ENCODE peak calls at places on chromosomes 7 and 10, in ten cellular contexts. F is IMR-90, P is upper lobe of left lung, A is sigmoid colon, M is body of pancreas, H is lower leg skin, E is tibial nerve, J is A549, G is NB4, O is GM12878. B is an unnamed sample.
A peak's percentile ranks its signal among the peaks of the same experiment; 100 is the strongest.

GRCh38 chr10:96998329-96998888 is 166.3 kb downstream of the LCOR start:
- DNase-seq in O (no peak), E (no peak), F (peak; percentile 87), H (no peak), J (no peak), G (no peak), M (no peak), A (no peak), P (no peak), B (no peak)

GRCh38 chr10:73379064-73379748 is 20.5 kb upstream of the CFAP70 start:
- DNase-seq in J (no peak), O (no peak), G (no peak), H (no peak), F (no peak), M (no peak), A (no peak), P (no peak), E (no peak), B (no peak)

GRCh38 chr10:50512214-50512595 is 111.6 kb downstream of the SGMS1 start:
- DNase-seq in A (no peak), G (no peak), P (no peak), O (no peak), J (no peak), E (no peak), F (peak; percentile 55), M (no peak), H (no peak), B (no peak)

GRCh38 chr10:82660983-82661382 is 786.0 kb downstream of the NRG3 start:
- DNase-seq in F (no peak), H (no peak), M (no peak), G (no peak), E (no peak), A (no peak), P (no peak), O (no peak), J (no peak), B (no peak)

GRCh38 chr10:82288461-82288881 is 413.5 kb downstream of the NRG3 start:
- DNase-seq in J (no peak), G (no peak), P (no peak), F (no peak), M (no peak), H (no peak), E (no peak), A (no peak), O (no peak), B (no peak)

GRCh38 chr7:118664498-118664897 is 440.0 kb downstream of the ANKRD7 start:
- DNase-seq in G (no peak), F (no peak), A (no peak), M (no peak), E (no peak), J (no peak), H (no peak), O (no peak), P (no peak), B (no peak)

GRCh38 chr7:114777288-114777687 is 144.6 kb upstream of the MDFIC start:
- DNase-seq in P (no peak), O (no peak), A (no peak), H (no peak), F (no peak), M (no peak), G (no peak), E (no peak), J (no peak), B (no peak)

GRCh38 chr7:12765431-12766100 is 78.1 kb downstream of the ARL4A start:
- DNase-seq in A (no peak), O (no peak), J (no peak), E (no peak), H (no peak), P (no peak), G (no peak), M (no peak), F (peak; percentile 57), B (no peak)

GRCh38 chr10:26890956-26891355 is 30.2 kb upstream of the ABI1 start:
- DNase-seq in J (no peak), A (no peak), M (peak; percentile 23), F (peak; percentile 66), O (no peak), H (no peak), E (no peak), P (no peak), G (peak; percentile 62), B (no peak)

GRCh38 chr7:29288534-29289091 is 94.0 kb downstream of the CHN2 start:
- DNase-seq in A (no peak), E (no peak), O (no peak), H (no peak), M (no peak), P (no peak), J (no peak), F (no peak), G (no peak), B (no peak)

GRCh38 chr7:82441916-82442478 is 1.6 kb downstream of the CACNA2D1 start:
- DNase-seq in G (no peak), A (no peak), E (no peak), M (no peak), O (no peak), H (no peak), P (no peak), F (peak; percentile 41), J (no peak), B (no peak)

GRCh38 chr10:50648935-50649227 is 25.1 kb upstream of the SGMS1 start:
- DNase-seq in J (no peak), M (no peak), F (no peak), P (no peak), A (no peak), H (no peak), E (no peak), G (no peak), O (no peak), B (no peak)

GRCh38 chr7:35617076-35617475 is 77.9 kb downstream of the HERPUD2 start:
- DNase-seq in E (no peak), A (no peak), P (no peak), F (peak; percentile 56), G (no peak), O (no peak), J (no peak), M (no peak), H (no peak), B (no peak)

GRCh38 chr7:22831602-22832001 is 9.0 kb upstream of the TOMM7 start:
- DNase-seq in H (no peak), P (no peak), M (peak; percentile 61), E (no peak), F (no peak), G (no peak), A (no peak), O (no peak), J (no peak), B (no peak)

GRCh38 chr10:16777473-16778370 is 39.5 kb downstream of the RSU1 start:
- DNase-seq in H (no peak), A (no peak), J (peak; percentile 53), O (no peak), P (no peak), M (no peak), E (no peak), G (peak; percentile 52), F (peak; percentile 63), B (no peak)

GRCh38 chr10:69281507-69282413 is 3.5 kb downstream of the HK1 start:
- DNase-seq in H (no peak), M (no peak), O (no peak), G (no peak), A (no peak), P (no peak), J (no peak), F (no peak), E (no peak), B (no peak)

GRCh38 chr10:88281592-88282268 is 301.4 kb downstream of the RNLS start:
- DNase-seq in G (peak; percentile 40), H (no peak), E (no peak), J (no peak), M (no peak), P (no peak), A (no peak), F (peak; percentile 81), O (no peak), B (no peak)

GRCh38 chr7:75565129-75565528 is 73.0 kb downstream of the SPDYE5 start:
- DNase-seq in H (no peak), G (no peak), A (no peak), P (no peak), J (no peak), M (no peak), E (no peak), F (peak; percentile 93), O (no peak), B (no peak)
- TF ChIP-seq POLR2A in H (no peak), G (no peak), A (no peak), P (no peak), J (no peak), M (no peak), E (no peak), F (no peak), O (no peak), B (peak; percentile 14)

DNA sequence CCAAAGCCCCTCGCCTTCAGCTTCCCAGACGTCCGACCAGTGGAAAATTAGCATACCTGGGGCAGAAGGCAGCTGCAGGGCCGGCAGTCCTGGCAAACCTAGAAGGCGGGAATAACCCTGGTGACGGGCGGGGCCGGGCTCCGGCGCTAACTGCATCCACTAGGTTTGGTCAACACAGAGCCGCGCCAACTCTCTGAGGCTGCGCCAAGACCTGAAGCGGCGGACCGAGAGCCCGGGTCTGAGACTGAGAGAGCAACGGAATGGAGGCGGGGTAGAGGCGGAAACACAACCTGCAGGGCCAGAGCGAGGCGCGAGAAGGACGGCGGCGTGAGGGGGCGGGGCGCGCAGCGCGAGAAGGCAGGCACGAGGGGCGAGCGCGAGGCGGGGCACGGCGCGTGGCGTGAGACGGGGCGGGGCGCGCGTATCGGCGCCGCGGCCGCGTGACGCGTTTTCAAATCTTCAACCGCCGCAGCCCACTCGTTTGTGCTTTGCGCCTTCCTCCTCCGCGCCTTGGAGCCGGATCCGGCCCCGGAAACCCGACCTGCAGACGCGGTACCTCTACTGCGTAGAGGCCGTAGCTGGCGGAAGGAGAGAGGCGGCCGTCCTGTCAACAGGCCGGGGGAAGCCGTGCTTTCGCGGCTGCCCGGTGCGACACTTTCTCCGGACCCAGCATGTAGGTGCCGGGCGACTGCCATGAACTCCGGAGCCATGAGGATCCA is at the start of the genes DBF4 and SLC25A40:
- DNase-seq in E (peak; percentile 84), G (peak; percentile 99), O (peak; percentile 86), M (peak; percentile 97), H (peak; percentile 99), P (peak; percentile 100), J (peak; percentile 84), A (peak; percentile 96), F (peak; percentile 89), B (peak; percentile 90)
- TF ChIP-seq POLR2A in E (peak; percentile 74), G (peak; percentile 67), O (peak; percentile 91), M (peak; percentile 85), H (no peak), P (no peak), J (peak; percentile 59), A (peak; percentile 9), F (peak; percentile 86), B (peak; percentile 87)

GRCh38 chr7:100061518-100062193 is 12.1 kb downstream of the ZSCAN21 start:
- DNase-seq in E (no peak), F (no peak), H (no peak), G (no peak), O (no peak), P (no peak), A (no peak), J (no peak), M (no peak), B (no peak)
- TF ChIP-seq POLR2A in E (no peak), F (no peak), H (no peak), G (no peak), O (no peak), P (no peak), A (no peak), J (no peak), M (no peak), B (no peak)

DNA sequence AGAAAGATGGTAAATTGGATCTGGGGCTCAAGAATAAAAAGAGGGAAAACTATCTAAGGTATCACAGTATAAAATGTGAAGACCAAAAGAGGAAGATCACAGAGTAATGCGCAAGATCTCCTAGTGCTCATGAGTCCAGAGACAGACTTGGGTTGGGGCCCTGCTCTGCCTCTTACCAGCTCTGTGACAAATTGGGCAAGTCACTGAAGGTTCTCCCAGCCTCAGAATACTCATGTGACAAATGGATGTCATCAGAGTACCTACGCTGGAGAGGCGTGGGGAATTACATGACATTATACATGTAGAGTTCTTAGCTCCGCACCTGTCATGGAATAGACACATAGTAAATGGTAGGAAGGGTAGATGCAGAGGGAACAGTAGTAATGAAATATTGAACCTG is 124.4 kb downstream of the DOCK4 start:
- DNase-seq in H (no peak), O (no peak), J (no peak), P (no peak), G (peak; percentile 70), E (no peak), M (no peak), F (no peak), A (no peak), B (no peak)
- TF ChIP-seq POLR2A in H (no peak), O (no peak), J (no peak), P (no peak), G (no peak), E (no peak), M (no peak), F (no peak), A (no peak), B (no peak)